ENCODE peak calls at places on chromosomes 6 and 20, in seven cellular contexts. O is gastrocnemius medialis; U is mesendoderm; Z is fibroblast of lung; F is naive thymus-derived CD4-positive, alpha-beta T cell; B is prostate gland; N is pancreas. Y is an unnamed sample.
A peak's percentile ranks its signal among the peaks of the same experiment; 100 is the strongest.

GRCh38 chr6:4032475-4032874 is 46.5 kb downstream of the FAM217A start:
- DNase-seq in O (no peak), U (no peak), Z (no peak), F (no peak), B (no peak), N (no peak), Y (no peak)

GRCh38 chr6:20069130-20069529 is 143.1 kb downstream of the MBOAT1 start:
- DNase-seq in O (no peak), U (no peak), Z (no peak), F (no peak), B (no peak), N (no peak), Y (no peak)

GRCh38 chr6:79797912-79798311 is 149.4 kb downstream of the ELOVL4 start:
- DNase-seq in O (no peak), U (no peak), Z (no peak), F (no peak), B (no peak), N (no peak), Y (no peak)

GRCh38 chr6:165605182-165605875 is 57.7 kb downstream of the PDE10A start:
- DNase-seq in O (no peak), U (no peak), Z (no peak), F (no peak), B (no peak), N (no peak), Y (no peak)

GRCh38 chr20:53918010-53918311 is 152.4 kb downstream of the BCAS1 start:
- DNase-seq in O (no peak), U (no peak), Z (no peak), F (no peak), B (no peak), N (no peak), Y (no peak)

GRCh38 chr20:51910202-51911050 is 108.1 kb upstream of the SALL4 start:
- DNase-seq in O (no peak), U (peak; percentile 72), Z (peak; percentile 75), F (no peak), B (peak; percentile 78), N (no peak), Y (no peak)

GRCh38 chr6:7431241-7431593 is 41.6 kb downstream of the RIOK1 start:
- DNase-seq in O (no peak), U (no peak), Z (no peak), F (no peak), B (no peak), N (no peak), Y (no peak)

GRCh38 chr6:31947864-31948263 is 2.0 kb downstream of the CFB start:
- DNase-seq in O (no peak), U (no peak), Z (no peak), F (no peak), B (no peak), N (no peak), Y (peak; percentile 3)

GRCh38 chr6:10359581-10359980 is 55.3 kb downstream of the TFAP2A start:
- DNase-seq in O (no peak), U (no peak), Z (no peak), F (no peak), B (no peak), N (no peak), Y (no peak)

GRCh38 chr20:63085087-63085861 is 78.5 kb upstream of the BHLHE23 start:
- DNase-seq in O (no peak), U (no peak), Z (no peak), F (no peak), B (no peak), N (peak; percentile 43), Y (peak; percentile 63)

GRCh38 chr6:149897015-149897697 is 757 bp downstream of the RAET1E start:
- DNase-seq in O (peak; percentile 91), U (no peak), Z (peak; percentile 89), F (no peak), B (peak; percentile 66), N (no peak), Y (peak; percentile 95)

GRCh38 chr20:23160536-23161243 is 74.6 kb upstream of the CD93 start:
- DNase-seq in O (no peak), U (no peak), Z (peak; percentile 48), F (no peak), B (no peak), N (no peak), Y (no peak)

GRCh38 chr6:85464260-85464644 is 14.4 kb downstream of the NT5E start:
- DNase-seq in O (no peak), U (no peak), Z (peak; percentile 99), F (no peak), B (no peak), N (no peak), Y (peak; percentile 88)

GRCh38 chr6:133108377-133108776 is 132.8 kb upstream of the EYA4 start:
- DNase-seq in O (no peak), U (no peak), Z (no peak), F (no peak), B (no peak), N (no peak), Y (no peak)

GRCh38 chr6:28542440-28543293 is 17.0 kb downstream of the GPX5 start:
- DNase-seq in O (no peak), U (peak; percentile 99), Z (peak; percentile 87), F (peak; percentile 61), B (peak; percentile 41), N (peak; percentile 68), Y (no peak)

GRCh38 chr20:58667975-58668374 is 16.9 kb downstream of the STX16 start:
- DNase-seq in O (no peak), U (peak; percentile 51), Z (no peak), F (no peak), B (no peak), N (no peak), Y (no peak)
- H3K27ac ChIP-seq in O (no peak overlapping the region), U (no peak overlapping the region), Z (no peak overlapping the region), F (peak overlapping the region; percentile 11), B (no peak overlapping the region), N (no peak overlapping the region), Y (no peak overlapping the region)

GRCh38 chr6:24401458-24401857 is 1.3 kb upstream of the MRS2 start:
- DNase-seq in O (no peak), U (peak; percentile 86), Z (no peak), F (no peak), B (no peak), N (no peak), Y (no peak)
- H3K4me3 ChIP-seq in O (no peak overlapping the region), U (no peak overlapping the region), Z (no peak overlapping the region), F (no peak overlapping the region), B (no peak overlapping the region), N (no peak overlapping the region), Y (no peak overlapping the region)

GRCh38 chr6:44554194-44554593 is 166.7 kb downstream of the CDC5L start:
- DNase-seq in O (no peak), U (no peak), Z (no peak), F (no peak), B (no peak), N (no peak), Y (no peak)

GRCh38 chr6:44558315-44559227 is 171.1 kb downstream of the CDC5L start:
- DNase-seq in O (no peak), U (no peak), Z (no peak), F (no peak), B (peak; percentile 23), N (no peak), Y (no peak)

GRCh38 chr6:44554901-44555300 is 167.4 kb downstream of the CDC5L start:
- DNase-seq in O (no peak), U (no peak), Z (no peak), F (no peak), B (no peak), N (no peak), Y (peak; percentile 69)

GRCh38 chr6:44559486-44560270 is 172.2 kb downstream of the CDC5L start:
- DNase-seq in O (no peak), U (no peak), Z (no peak), F (no peak), B (no peak), N (no peak), Y (no peak)

DNA sequence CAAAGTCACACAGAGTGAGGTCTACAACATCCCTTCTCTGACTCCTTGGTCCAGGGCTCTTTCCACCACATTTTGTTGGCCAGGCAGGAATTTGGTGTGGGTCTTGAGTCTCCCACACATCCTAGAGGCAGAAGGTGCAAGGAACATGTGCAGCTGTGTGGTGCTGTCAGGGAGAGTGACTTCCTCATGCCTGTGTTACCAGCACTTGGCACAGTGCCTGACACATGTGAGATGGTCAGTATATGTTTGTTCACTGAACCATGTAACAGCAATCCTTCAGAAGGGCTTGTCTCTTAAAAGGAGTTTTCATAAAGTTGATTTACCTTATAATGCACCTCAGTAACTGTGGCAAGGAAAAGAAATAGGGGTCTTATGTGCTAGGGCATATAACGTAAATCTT is 168.5 kb downstream of the CDC5L start:
- DNase-seq in O (peak; percentile 8), U (no peak), Z (no peak), F (no peak), B (no peak), N (no peak), Y (no peak)
- H3K27ac ChIP-seq in O (no peak overlapping the region), U (no peak overlapping the region), Z (no peak overlapping the region), F (no peak overlapping the region), B (no peak overlapping the region), N (no peak overlapping the region), Y (no peak overlapping the region)

DNA sequence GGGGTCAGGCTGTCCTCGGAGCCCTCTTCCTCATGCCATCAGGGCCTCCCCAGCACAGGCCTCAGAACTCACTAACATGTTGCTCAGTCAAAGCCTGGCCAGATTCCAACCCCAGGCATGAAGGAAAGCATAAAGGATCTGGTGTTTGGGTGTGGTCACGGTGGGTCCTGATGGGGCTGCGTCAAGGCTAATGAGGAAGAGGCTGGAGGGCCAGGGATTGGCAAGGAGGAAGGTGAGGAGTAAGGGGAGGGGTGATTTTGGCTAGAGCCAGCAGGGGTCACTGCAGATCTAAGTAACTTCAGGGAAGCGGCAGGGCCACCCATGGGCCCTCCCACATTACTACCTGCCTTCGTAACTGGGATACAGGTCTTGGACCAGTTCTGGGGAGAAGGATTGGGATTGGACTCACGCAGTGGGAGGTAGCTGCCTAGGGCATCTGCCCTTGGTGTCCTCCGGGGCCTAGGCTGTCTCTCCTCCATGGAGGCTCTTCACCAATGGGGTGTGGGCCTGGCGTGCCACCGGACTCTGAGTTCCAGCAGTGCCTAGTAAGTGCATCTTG is 36.2 kb upstream of the MRPS18A start:
- DNase-seq in O (no peak), U (peak; percentile 76), Z (peak; percentile 59), F (peak; percentile 52), B (peak; percentile 84), N (peak; percentile 78), Y (peak; percentile 81)
- H3K4me3 ChIP-seq in O (no peak overlapping the region), U (no peak overlapping the region), Z (no peak overlapping the region), F (no peak overlapping the region), B (no peak overlapping the region), N (no peak overlapping the region), Y (no peak overlapping the region)

DNA sequence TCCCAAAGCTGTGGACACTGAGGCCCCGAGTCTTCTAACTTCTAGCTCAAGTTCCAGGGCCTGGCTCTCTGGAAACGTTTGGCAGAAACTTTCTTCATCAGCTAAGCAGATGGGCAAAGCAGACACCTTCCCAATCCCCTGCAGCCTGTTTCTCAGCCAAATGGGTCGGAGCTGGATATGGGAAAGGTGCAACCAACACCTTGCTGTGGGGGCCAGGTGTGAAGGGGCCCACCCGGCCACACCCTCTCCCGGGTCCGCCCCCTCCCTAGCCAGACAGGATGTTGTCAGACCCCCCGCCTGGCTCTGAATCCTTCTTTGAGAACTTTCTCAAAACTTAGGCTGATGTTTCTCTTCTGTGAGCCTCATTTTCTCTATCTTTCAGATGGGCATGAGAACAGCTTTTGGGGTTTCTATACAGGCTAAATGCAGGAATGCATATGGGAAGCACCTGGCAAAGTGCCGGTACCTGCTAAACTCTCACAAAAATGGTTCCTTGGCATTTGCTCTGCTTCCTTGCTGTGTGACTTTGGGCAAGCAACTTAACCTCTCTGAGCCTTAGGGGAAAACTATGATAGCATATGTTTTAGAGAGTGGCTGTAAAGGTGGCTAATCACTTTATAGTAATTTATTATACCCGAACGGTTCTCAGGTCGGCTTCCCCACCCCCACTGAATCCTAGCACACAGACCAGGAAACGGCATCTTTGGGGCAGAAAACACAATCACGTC is 1.8 kb downstream of the SNAI1 start:
- DNase-seq in O (no peak), U (peak; percentile 30), Z (no peak), F (no peak), B (no peak), N (no peak), Y (no peak)
- H3K27ac ChIP-seq in O (peak overlapping the region; percentile 75), U (no peak overlapping the region), Z (peak overlapping the region; percentile 54), F (no peak overlapping the region), B (peak overlapping the region; percentile 33), N (no peak overlapping the region), Y (no peak overlapping the region)